ENCODE peak calls at places on chromosomes 5 and 9, in eight cellular contexts. A, Q, Z, H, U, K, X and E are unnamed samples.
A peak's percentile ranks its signal among the peaks of the same experiment; 100 is the strongest.

GRCh38 chr5:2201011-2201410 is 318.3 kb upstream of the IRX4 start:
- DNase-seq in Q (no peak), U (no peak), K (no peak), Z (no peak), A (no peak), X (no peak), H (no peak), E (no peak)

GRCh38 chr5:66284588-66285342 is 140.7 kb downstream of the SREK1 start:
- DNase-seq in K (no peak), Q (no peak), Z (no peak), X (no peak), A (no peak), U (no peak), H (no peak), E (no peak)

GRCh38 chr5:1594336-1595106 is 70.8 kb upstream of the LPCAT1 start:
- DNase-seq in Q (peak; percentile 28), H (peak; percentile 39), Z (peak; percentile 48), A (no peak), X (peak; percentile 96), U (peak; percentile 47), K (peak; percentile 86), E (peak; percentile 6)

GRCh38 chr5:173290477-173291131 is 37.6 kb downstream of the STC2 start:
- DNase-seq in Z (no peak), Q (no peak), H (no peak), X (no peak), A (no peak), K (peak; percentile 50), U (no peak), E (no peak)

GRCh38 chr9:100473271-100474081 is 527 bp downstream of the TMEFF1 start:
- DNase-seq in A (no peak), X (peak; percentile 85), Q (peak; percentile 16), Z (no peak), K (peak; percentile 64), H (peak; percentile 30), U (peak; percentile 14), E (no peak)

GRCh38 chr5:135135530-135136201 is 101.6 kb upstream of the PITX1 start:
- DNase-seq in A (peak; percentile 52), Q (peak; percentile 94), H (peak; percentile 67), U (no peak), K (peak; percentile 87), Z (peak; percentile 15), X (no peak), E (peak; percentile 83)

GRCh38 chr5:37814699-37815098 is 25.1 kb downstream of the GDNF start:
- DNase-seq in A (no peak), U (no peak), Z (peak; percentile 85), K (no peak), Q (no peak), X (no peak), H (no peak), E (peak; percentile 66)

GRCh38 chr5:100790170-100790665 is 112.9 kb downstream of the ST8SIA4 start:
- DNase-seq in K (no peak), Q (no peak), Z (no peak), H (no peak), U (no peak), A (no peak), X (no peak), E (no peak)

GRCh38 chr9:121463026-121463827 is 36.4 kb downstream of the GGTA1 start:
- DNase-seq in H (no peak), X (peak; percentile 66), Q (peak; percentile 51), A (no peak), Z (no peak), U (peak; percentile 12), K (no peak), E (peak; percentile 13)

GRCh38 chr9:89923961-89924504 is 319.2 kb downstream of the GADD45G start:
- DNase-seq in H (no peak), Q (peak; percentile 21), Z (peak; percentile 1), X (no peak), K (no peak), A (no peak), U (peak; percentile 23), E (peak; percentile 11)